ENCODE peak calls at places on chromosome 6, in ten cellular contexts. G is HT-29, W is AG20443, Q is mesothelial cell of epicardium, P is lower lobe of right lung, Y is OCI-M1, S is PC-9, O is omental fat pad, D is MM.1S, F is NCI-H187 treated with DMSO at 0.1 percent for 48 hours. U is an unnamed sample.

GRCh38 chr6:95790787-95791186 is 213.5 kb downstream of the MANEA start:
- DNase-seq in D (no peak), W (no peak), G (no peak), Q (no peak), P (no peak), O (no peak), Y (no peak), S (no peak), F (no peak), U (no peak)

GRCh38 chr6:64538760-64539159 is 903.2 kb downstream of the PHF3 start:
- DNase-seq in Y (no peak), G (no peak), W (no peak), O (no peak), F (no peak), P (no peak), S (no peak), D (no peak), Q (no peak), U (no peak)

GRCh38 chr6:88246654-88247053 is 80.5 kb upstream of the CNR1 start:
- DNase-seq in O (no peak), P (no peak), W (no peak), F (no peak), Q (no peak), S (no peak), G (no peak), D (no peak), Y (peak), U (no peak)

GRCh38 chr6:40990301-40990700 is 48.7 kb downstream of the UNC5CL start:
- DNase-seq in S (no peak), D (no peak), P (no peak), G (no peak), O (no peak), Q (no peak), F (no peak), Y (no peak), W (no peak), U (no peak)

GRCh38 chr6:137756788-137757187 is 110.3 kb upstream of the TNFAIP3 start:
- DNase-seq in D (no peak), S (peak), O (no peak), F (no peak), Y (no peak), P (no peak), W (no peak), Q (no peak), G (no peak), U (no peak)

GRCh38 chr6:71236926-71237425 is 51.6 kb upstream of the OGFRL1 start:
- DNase-seq in G (no peak), D (no peak), S (no peak), Y (no peak), O (no peak), P (no peak), Q (no peak), W (no peak), F (no peak), U (no peak)

GRCh38 chr6:31622678-31623077 is 2.2 kb downstream of the PRRC2A start:
- DNase-seq in W (no peak), Q (no peak), Y (no peak), F (no peak), S (no peak), O (no peak), P (peak), G (no peak), D (no peak), U (no peak)

GRCh38 chr6:137808191-137808590 is 58.9 kb upstream of the TNFAIP3 start:
- DNase-seq in P (no peak), W (peak), Q (no peak), O (no peak), G (no peak), Y (no peak), D (no peak), S (peak), F (no peak), U (no peak)

GRCh38 chr6:104182811-104183210 is 676.9 kb downstream of the HACE1 start:
- DNase-seq in W (peak), D (no peak), Y (no peak), F (no peak), Q (no peak), O (no peak), G (no peak), P (no peak), S (no peak), U (no peak)

GRCh38 chr6:121143476-121143875 is 190.8 kb downstream of the TBC1D32 start:
- DNase-seq in S (peak), Y (no peak), Q (no peak), G (no peak), W (peak), O (no peak), F (no peak), P (no peak), D (no peak), U (no peak)

GRCh38 chr6:56766806-56767178 is 124.1 kb upstream of the DST start:
- DNase-seq in D (peak), F (no peak), S (peak), Q (no peak), Y (no peak), G (no peak), W (no peak), P (no peak), O (no peak), U (no peak)

GRCh38 chr6:31070711-31071197 is 41.6 kb downstream of the C6orf15 start:
- DNase-seq in D (no peak), O (no peak), Y (peak), F (no peak), P (no peak), G (peak), W (peak), Q (peak), S (peak), U (peak)

GRCh38 chr6:108835218-108835850 is 12.9 kb upstream of the ARMC2 start:
- DNase-seq in Q (peak), S (peak), P (peak), Y (peak), G (peak), D (peak), F (peak), W (peak), O (peak), U (peak)

GRCh38 chr6:165562421-165563090 is 100.5 kb downstream of the PDE10A start:
- DNase-seq in P (no peak), Q (no peak), Y (no peak), S (no peak), D (no peak), W (no peak), F (no peak), G (no peak), O (no peak), U (no peak)

GRCh38 chr6:13953061-13953705 is 28.4 kb downstream of the RNF182 start:
- DNase-seq in W (peak), Q (no peak), S (peak), Y (no peak), F (no peak), D (no peak), P (no peak), O (no peak), G (no peak), U (no peak)

GRCh38 chr6:49453221-49453620 is 9.8 kb downstream of the MMUT start:
- DNase-seq in Q (no peak), D (peak), Y (peak), W (peak), P (no peak), O (no peak), F (no peak), S (no peak), G (peak), U (no peak)

GRCh38 chr6:13038315-13039261 is 289.7 kb downstream of the TBC1D7 start:
- DNase-seq in O (no peak), W (no peak), F (no peak), P (no peak), Y (peak), Q (no peak), G (no peak), D (no peak), S (no peak), U (no peak)

GRCh38 chr6:127053032-127053908 is 65.2 kb upstream of the RSPO3 start:
- DNase-seq in D (no peak), Q (no peak), O (no peak), W (peak), S (no peak), P (no peak), F (no peak), Y (no peak), G (peak), U (no peak)

GRCh38 chr6:127971945-127972391 is 71.1 kb upstream of the THEMIS start:
- DNase-seq in O (no peak), P (no peak), W (peak), Q (no peak), Y (no peak), F (no peak), S (peak), D (no peak), G (peak), U (no peak)

GRCh38 chr6:129345890-129346289 is 364.1 kb downstream of the ARHGAP18 start:
- DNase-seq in Q (no peak), S (no peak), Y (no peak), W (peak), P (no peak), D (no peak), G (no peak), F (no peak), O (no peak), U (no peak)

GRCh38 chr6:162576009-162576408 is 151.6 kb downstream of the PRKN start:
- DNase-seq in F (no peak), D (no peak), G (no peak), O (no peak), S (no peak), W (no peak), P (no peak), Q (no peak), Y (no peak), U (no peak)

GRCh38 chr6:17986656-17987575 is 519 bp downstream of the KIF13A start:
- DNase-seq in W (peak), O (no peak), G (peak), P (peak), F (no peak), S (no peak), D (peak), Y (peak), Q (no peak), U (peak)

GRCh38 chr6:15588966-15589634 is 73.7 kb downstream of the DTNBP1 start:
- DNase-seq in W (peak), Q (no peak), P (no peak), S (no peak), Y (peak), G (no peak), D (no peak), O (no peak), F (no peak), U (no peak)

GRCh38 chr6:20606831-20607230 is 72.6 kb downstream of the CDKAL1 start:
- DNase-seq in G (no peak), O (no peak), S (no peak), Y (no peak), F (no peak), D (no peak), W (no peak), P (no peak), Q (no peak), U (no peak)

GRCh38 chr6:43029120-43029519 is 7.7 kb downstream of the RRP36 start:
- DNase-seq in Q (no peak), F (no peak), W (no peak), D (no peak), P (no peak), S (no peak), O (no peak), G (no peak), Y (no peak), U (no peak)

GRCh38 chr6:165791306-165791705 is 128.3 kb upstream of the PDE10A start:
- DNase-seq in O (no peak), D (no peak), G (no peak), P (no peak), W (no peak), Q (no peak), S (no peak), F (no peak), Y (no peak), U (no peak)

GRCh38 chr6:15148356-15149058 is 97.4 kb upstream of the JARID2 start:
- DNase-seq in Y (no peak), G (no peak), W (peak), F (no peak), O (no peak), P (no peak), D (no peak), S (peak), Q (no peak), U (no peak)

GRCh38 chr6:20118877-20119276 is 93.4 kb downstream of the MBOAT1 start:
- DNase-seq in G (no peak), D (no peak), S (no peak), P (no peak), Y (no peak), F (no peak), O (no peak), W (no peak), Q (no peak), U (no peak)

GRCh38 chr6:152648090-152648489 is 10.9 kb upstream of the SYNE1 start:
- DNase-seq in F (no peak), S (no peak), D (no peak), Y (no peak), Q (no peak), G (no peak), O (no peak), P (no peak), W (peak), U (no peak)

GRCh38 chr6:130244728-130245127 is 22.0 kb upstream of the SAMD3 start:
- DNase-seq in Q (no peak), W (no peak), Y (no peak), S (no peak), G (no peak), P (no peak), F (no peak), D (no peak), O (no peak), U (no peak)

GRCh38 chr6:20918868-20919267 is 384.6 kb downstream of the CDKAL1 start:
- DNase-seq in F (no peak), Y (no peak), Q (no peak), P (no peak), O (no peak), D (no peak), W (no peak), S (no peak), G (no peak), U (no peak)

GRCh38 chr6:71473908-71474307 is 185.3 kb downstream of the OGFRL1 start:
- DNase-seq in G (no peak), P (peak), O (peak), Q (no peak), W (peak), Y (no peak), F (no peak), S (no peak), D (no peak), U (no peak)

GRCh38 chr6:30542404-30542725 is 13.9 kb downstream of the GNL1 start:
- DNase-seq in G (no peak), P (no peak), S (no peak), D (no peak), W (no peak), Q (no peak), O (no peak), Y (no peak), F (no peak), U (no peak)

GRCh38 chr6:150865043-150865405 is 478 bp upstream of the MTHFD1L start:
- DNase-seq in F (no peak), Y (peak), D (no peak), O (no peak), S (no peak), Q (no peak), W (no peak), P (no peak), G (no peak), U (no peak)

GRCh38 chr6:125640441-125641150 is 108.8 kb upstream of the HEY2 start:
- DNase-seq in Q (no peak), F (no peak), D (no peak), P (no peak), G (no peak), W (no peak), O (no peak), Y (no peak), S (no peak), U (no peak)

U was measured in posterior cingulate gyrus.